ENCODE peak calls at places on chromosomes 3 and 15, in eight cellular contexts. One of them, this sample, is unnamed.

GRCh38 chr15:55774113-55774970 is 31.4 kb upstream of the PRTG start:
- DNase-seq in kidney epithelial cell: no peak
- DNase-seq in HCT116: peak; percentile 40
- DNase-seq in cardiac fibroblast: peak; percentile 34
- DNase-seq in HL-60: no peak
- DNase-seq in AG09319: no peak
- DNase-seq in choroid plexus epithelial cell: peak; percentile 54
- DNase-seq in fibroblast of lung: peak; percentile 27
- DNase-seq in this sample: peak; percentile 58

GRCh38 chr3:37523361-37523760 is 338.3 kb upstream of the CTDSPL start:
- DNase-seq in cardiac fibroblast: no peak
- DNase-seq in HCT116: no peak
- DNase-seq in choroid plexus epithelial cell: no peak
- DNase-seq in fibroblast of lung: no peak
- DNase-seq in HL-60: no peak
- DNase-seq in kidney epithelial cell: no peak
- DNase-seq in AG09319: no peak
- DNase-seq in this sample: no peak

GRCh38 chr3:143753456-143753855 is 94.8 kb downstream of the SLC9A9 start:
- DNase-seq in HL-60: no peak
- DNase-seq in fibroblast of lung: no peak
- DNase-seq in cardiac fibroblast: no peak
- DNase-seq in HCT116: no peak
- DNase-seq in AG09319: no peak
- DNase-seq in kidney epithelial cell: no peak
- DNase-seq in choroid plexus epithelial cell: no peak
- DNase-seq in this sample: no peak

GRCh38 chr3:130648293-130648692 is 98.3 kb downstream of the PIK3R4 start:
- DNase-seq in cardiac fibroblast: no peak
- DNase-seq in HL-60: no peak
- DNase-seq in kidney epithelial cell: no peak
- DNase-seq in fibroblast of lung: no peak
- DNase-seq in AG09319: no peak
- DNase-seq in choroid plexus epithelial cell: no peak
- DNase-seq in HCT116: no peak
- DNase-seq in this sample: no peak

GRCh38 chr3:193593666-193594025 is 638 bp downstream of the OPA1 start:
- DNase-seq in kidney epithelial cell: no peak
- DNase-seq in choroid plexus epithelial cell: peak; percentile 31
- DNase-seq in AG09319: peak; percentile 0
- DNase-seq in fibroblast of lung: peak; percentile 30
- DNase-seq in HL-60: no peak
- DNase-seq in cardiac fibroblast: peak; percentile 23
- DNase-seq in HCT116: no peak
- DNase-seq in this sample: peak; percentile 34

GRCh38 chr15:77069521-77070121 is 1.3 kb downstream of the TSPAN3 start:
- DNase-seq in fibroblast of lung: no peak
- DNase-seq in choroid plexus epithelial cell: no peak
- DNase-seq in HCT116: no peak
- DNase-seq in AG09319: no peak
- DNase-seq in kidney epithelial cell: no peak
- DNase-seq in cardiac fibroblast: no peak
- DNase-seq in HL-60: no peak
- DNase-seq in this sample: peak; percentile 42

GRCh38 chr15:96119734-96120133 is 210.8 kb upstream of the NR2F2 start:
- DNase-seq in choroid plexus epithelial cell: no peak
- DNase-seq in HL-60: no peak
- DNase-seq in HCT116: no peak
- DNase-seq in AG09319: no peak
- DNase-seq in cardiac fibroblast: no peak
- DNase-seq in kidney epithelial cell: no peak
- DNase-seq in fibroblast of lung: no peak
- DNase-seq in this sample: no peak

GRCh38 chr15:99438222-99438592 is 127.6 kb upstream of the MEF2A start:
- DNase-seq in choroid plexus epithelial cell: no peak
- DNase-seq in fibroblast of lung: no peak
- DNase-seq in AG09319: no peak
- DNase-seq in cardiac fibroblast: no peak
- DNase-seq in HL-60: no peak
- DNase-seq in kidney epithelial cell: no peak
- DNase-seq in HCT116: no peak
- DNase-seq in this sample: no peak

GRCh38 chr3:66037330-66037985 is 1.3 kb downstream of the MAGI1 start:
- DNase-seq in cardiac fibroblast: peak; percentile 62
- DNase-seq in HL-60: no peak
- DNase-seq in kidney epithelial cell: no peak
- DNase-seq in choroid plexus epithelial cell: peak; percentile 59
- DNase-seq in HCT116: no peak
- DNase-seq in AG09319: no peak
- DNase-seq in fibroblast of lung: peak; percentile 36
- DNase-seq in this sample: peak; percentile 51

GRCh38 chr3:157786216-157786615 is 283.0 kb upstream of the VEPH1 start:
- DNase-seq in AG09319: peak; percentile 85
- DNase-seq in choroid plexus epithelial cell: peak; percentile 67
- DNase-seq in kidney epithelial cell: no peak
- DNase-seq in HCT116: no peak
- DNase-seq in cardiac fibroblast: peak; percentile 80
- DNase-seq in HL-60: no peak
- DNase-seq in fibroblast of lung: peak; percentile 70
- DNase-seq in this sample: peak; percentile 88

GRCh38 chr15:67746022-67746421 is 79.3 kb upstream of the SKOR1 start:
- DNase-seq in HCT116: no peak
- DNase-seq in kidney epithelial cell: no peak
- DNase-seq in AG09319: peak; percentile 3
- DNase-seq in choroid plexus epithelial cell: peak; percentile 83
- DNase-seq in cardiac fibroblast: peak; percentile 63
- DNase-seq in HL-60: peak; percentile 75
- DNase-seq in fibroblast of lung: peak; percentile 80
- DNase-seq in this sample: peak; percentile 72

GRCh38 chr3:98209244-98209643 is 42.7 kb downstream of the OR5H15 start:
- DNase-seq in HCT116: peak; percentile 10
- DNase-seq in fibroblast of lung: no peak
- DNase-seq in kidney epithelial cell: no peak
- DNase-seq in choroid plexus epithelial cell: no peak
- DNase-seq in HL-60: no peak
- DNase-seq in AG09319: no peak
- DNase-seq in cardiac fibroblast: no peak
- DNase-seq in this sample: no peak

GRCh38 chr3:142259359-142259758 is 34.0 kb upstream of the GK5 start:
- DNase-seq in HL-60: no peak
- DNase-seq in AG09319: no peak
- DNase-seq in kidney epithelial cell: no peak
- DNase-seq in choroid plexus epithelial cell: no peak
- DNase-seq in fibroblast of lung: no peak
- DNase-seq in cardiac fibroblast: no peak
- DNase-seq in HCT116: no peak
- DNase-seq in this sample: no peak

GRCh38 chr15:38323895-38324294 is 71.3 kb downstream of the SPRED1 start:
- DNase-seq in choroid plexus epithelial cell: no peak
- DNase-seq in kidney epithelial cell: no peak
- DNase-seq in HCT116: no peak
- DNase-seq in AG09319: no peak
- DNase-seq in cardiac fibroblast: no peak
- DNase-seq in HL-60: no peak
- DNase-seq in fibroblast of lung: no peak
- DNase-seq in this sample: no peak

GRCh38 chr15:25784876-25785642 is 78.1 kb downstream of the ATP10A start:
- DNase-seq in AG09319: no peak
- DNase-seq in kidney epithelial cell: no peak
- DNase-seq in HL-60: no peak
- DNase-seq in cardiac fibroblast: peak; percentile 33
- DNase-seq in fibroblast of lung: peak; percentile 73
- DNase-seq in HCT116: no peak
- DNase-seq in choroid plexus epithelial cell: no peak
- DNase-seq in this sample: no peak

GRCh38 chr15:25783134-25783533 is 80.0 kb downstream of the ATP10A start:
- DNase-seq in choroid plexus epithelial cell: no peak
- DNase-seq in AG09319: no peak
- DNase-seq in fibroblast of lung: no peak
- DNase-seq in HCT116: no peak
- DNase-seq in kidney epithelial cell: no peak
- DNase-seq in cardiac fibroblast: no peak
- DNase-seq in HL-60: no peak
- DNase-seq in this sample: no peak

GRCh38 chr15:25784141-25784540 is 79.0 kb downstream of the ATP10A start:
- DNase-seq in cardiac fibroblast: no peak
- DNase-seq in HL-60: no peak
- DNase-seq in fibroblast of lung: no peak
- DNase-seq in choroid plexus epithelial cell: no peak
- DNase-seq in AG09319: no peak
- DNase-seq in HCT116: no peak
- DNase-seq in kidney epithelial cell: no peak
- DNase-seq in this sample: no peak

GRCh38 chr15:25785643-25786029 is 77.5 kb downstream of the ATP10A start:
- DNase-seq in kidney epithelial cell: no peak
- DNase-seq in choroid plexus epithelial cell: no peak
- DNase-seq in cardiac fibroblast: no peak
- DNase-seq in HCT116: no peak
- DNase-seq in fibroblast of lung: no peak
- DNase-seq in HL-60: no peak
- DNase-seq in AG09319: no peak
- DNase-seq in this sample: no peak

GRCh38 chr15:25783607-25784131 is 79.5 kb downstream of the ATP10A start:
- DNase-seq in cardiac fibroblast: peak; percentile 25
- DNase-seq in fibroblast of lung: peak; percentile 28
- DNase-seq in HL-60: no peak
- DNase-seq in HCT116: no peak
- DNase-seq in choroid plexus epithelial cell: no peak
- DNase-seq in kidney epithelial cell: no peak
- DNase-seq in AG09319: no peak
- DNase-seq in this sample: no peak
- TF ChIP-seq CTCF in cardiac fibroblast: peak; percentile 31
- TF ChIP-seq CTCF in fibroblast of lung: peak; percentile 43
- TF ChIP-seq CTCF in HL-60: no peak
- TF ChIP-seq CTCF in HCT116: no peak
- TF ChIP-seq CTCF in choroid plexus epithelial cell: peak; percentile 10
- TF ChIP-seq CTCF in kidney epithelial cell: peak; percentile 41
- TF ChIP-seq CTCF in AG09319: peak; percentile 35
- TF ChIP-seq CTCF in this sample: no peak

DNA sequence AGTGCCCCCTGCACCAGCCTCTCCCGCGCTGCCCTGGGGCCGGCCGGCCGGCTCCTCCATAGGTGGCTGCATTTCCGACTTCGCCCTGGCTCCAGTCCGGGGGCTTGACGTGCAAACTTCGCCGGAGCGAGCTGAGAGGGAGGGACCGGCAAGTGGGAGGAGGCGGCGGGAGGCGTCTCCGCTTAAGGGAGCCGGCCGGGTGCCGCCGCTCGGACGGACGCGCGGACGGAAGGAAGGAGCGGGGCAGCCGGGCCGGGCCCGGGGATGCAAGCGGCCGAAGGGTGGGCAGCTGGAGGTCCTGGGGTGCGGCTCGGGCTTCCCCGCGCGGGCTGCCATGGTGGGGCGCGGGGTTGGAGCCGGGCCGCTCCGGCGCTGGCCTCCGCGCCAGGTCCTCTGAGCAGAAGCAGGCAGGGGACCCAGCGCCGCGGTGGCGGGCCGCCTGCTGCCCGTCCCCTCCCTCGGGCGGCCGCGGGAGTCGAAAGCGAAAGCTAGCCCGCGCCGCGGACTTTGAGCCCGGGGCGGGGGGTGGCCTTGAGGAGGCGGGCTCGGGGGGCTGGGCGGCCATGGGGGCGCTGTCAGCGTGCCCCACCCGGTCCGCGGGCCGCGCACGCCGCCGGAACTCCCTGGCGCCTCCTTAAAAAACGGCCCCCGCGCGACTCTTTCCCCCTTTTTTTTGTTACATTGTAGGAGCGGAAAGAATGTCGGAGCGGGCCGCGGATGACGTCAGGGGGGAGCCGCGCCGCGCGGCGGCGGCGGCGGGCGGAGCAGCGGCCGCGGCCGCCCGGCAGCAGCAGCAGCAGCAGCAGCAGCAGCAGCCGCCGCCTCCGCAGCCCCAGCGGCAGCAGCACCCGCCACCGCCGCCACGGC is at the start of gene SCAANT1:
- DNase-seq in fibroblast of lung: peak; percentile 92
- DNase-seq in choroid plexus epithelial cell: peak; percentile 95
- DNase-seq in kidney epithelial cell: peak; percentile 53
- DNase-seq in AG09319: peak; percentile 75
- DNase-seq in cardiac fibroblast: peak; percentile 96
- DNase-seq in HL-60: peak; percentile 34
- DNase-seq in HCT116: peak; percentile 62
- DNase-seq in this sample: peak; percentile 92
- TF ChIP-seq CTCF in fibroblast of lung: no peak
- TF ChIP-seq CTCF in choroid plexus epithelial cell: no peak
- TF ChIP-seq CTCF in kidney epithelial cell: no peak
- TF ChIP-seq CTCF in AG09319: no peak
- TF ChIP-seq CTCF in cardiac fibroblast: no peak
- TF ChIP-seq CTCF in HL-60: no peak
- TF ChIP-seq CTCF in HCT116: no peak
- TF ChIP-seq CTCF in this sample: no peak

DNA sequence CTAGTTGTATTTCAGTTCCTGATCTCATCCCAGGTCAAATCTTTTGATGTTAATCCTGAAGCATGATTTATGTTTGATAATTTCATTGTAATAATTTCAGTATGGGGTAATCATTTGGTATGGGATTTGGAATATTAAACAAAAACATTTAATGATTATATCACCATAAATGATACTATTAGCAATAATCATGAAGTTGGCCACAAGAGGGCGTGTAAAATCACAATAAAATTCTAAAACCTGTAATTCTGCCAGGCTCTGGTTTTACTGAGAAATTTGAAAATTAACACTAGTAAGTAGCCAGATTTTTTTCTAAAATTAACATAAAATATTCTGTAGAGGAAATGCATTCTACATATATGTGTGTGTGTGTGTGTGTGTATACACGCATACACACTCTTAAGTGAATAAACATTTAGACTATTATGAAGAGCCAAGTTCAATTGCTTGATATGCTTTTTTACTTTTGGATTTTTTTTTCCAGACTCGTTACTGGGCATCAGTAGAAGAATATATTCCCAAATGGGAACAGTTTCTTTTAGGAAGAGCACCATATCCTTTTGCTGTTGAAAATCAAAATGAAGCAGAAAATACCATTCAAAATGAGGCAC is 40.5 kb downstream of the FEZF2 start:
- DNase-seq in AG09319: no peak
- DNase-seq in kidney epithelial cell: no peak
- DNase-seq in choroid plexus epithelial cell: peak; percentile 52
- DNase-seq in fibroblast of lung: peak; percentile 57
- DNase-seq in HL-60: no peak
- DNase-seq in HCT116: peak; percentile 2
- DNase-seq in cardiac fibroblast: peak; percentile 47
- DNase-seq in this sample: peak; percentile 30
- TF ChIP-seq CTCF in AG09319: peak; percentile 36
- TF ChIP-seq CTCF in kidney epithelial cell: peak; percentile 41
- TF ChIP-seq CTCF in choroid plexus epithelial cell: peak; percentile 52
- TF ChIP-seq CTCF in fibroblast of lung: peak; percentile 45
- TF ChIP-seq CTCF in HL-60: no peak
- TF ChIP-seq CTCF in HCT116: peak; percentile 18
- TF ChIP-seq CTCF in cardiac fibroblast: peak; percentile 36
- TF ChIP-seq CTCF in this sample: peak; percentile 57

DNA sequence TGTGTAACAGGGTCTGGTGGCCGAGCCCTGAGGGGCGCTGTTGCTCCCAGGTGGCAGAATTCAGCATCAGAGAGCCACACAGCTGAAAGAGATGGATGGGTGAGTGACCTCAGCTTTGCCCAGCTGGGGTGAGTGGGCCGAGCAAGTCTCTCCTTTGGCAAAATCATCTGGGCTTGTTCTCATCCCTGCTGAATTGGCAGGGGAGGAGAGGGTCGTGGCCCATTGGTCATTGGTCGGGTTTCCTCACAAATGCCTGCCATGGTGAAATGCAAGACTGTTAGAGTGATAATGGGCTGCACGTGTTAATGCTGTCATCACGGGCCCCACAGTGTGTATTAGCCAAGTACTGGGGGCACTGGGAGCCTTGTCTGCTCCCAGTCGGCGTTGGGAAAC is 15.9 kb downstream of the ABHD2 start:
- DNase-seq in choroid plexus epithelial cell: peak; percentile 69
- DNase-seq in fibroblast of lung: peak; percentile 77
- DNase-seq in cardiac fibroblast: peak; percentile 93
- DNase-seq in AG09319: no peak
- DNase-seq in HCT116: no peak
- DNase-seq in HL-60: no peak
- DNase-seq in kidney epithelial cell: no peak
- DNase-seq in this sample: no peak
- TF ChIP-seq CTCF in choroid plexus epithelial cell: no peak
- TF ChIP-seq CTCF in fibroblast of lung: no peak
- TF ChIP-seq CTCF in cardiac fibroblast: no peak
- TF ChIP-seq CTCF in AG09319: no peak
- TF ChIP-seq CTCF in HCT116: no peak
- TF ChIP-seq CTCF in HL-60: no peak
- TF ChIP-seq CTCF in kidney epithelial cell: no peak
- TF ChIP-seq CTCF in this sample: no peak